ENCODE peak calls at places on chromosomes 3 and 15, in nine cellular contexts. One of them, this sample, is unnamed.

GRCh38 chr3:19645093-19645492 is 288.9 kb downstream of the EFHB start:
- DNase-seq in activated gamma-delta T cell treated with Interleukin-2 at 50 U/mL for 16 hours: no peak
- DNase-seq in NCI-H1694: no peak
- DNase-seq in C1 segment of cervical spinal cord: no peak
- DNase-seq in aorta: no peak
- DNase-seq in retina: no peak
- DNase-seq in NCI-H510A treated with DMSO at 0.1 percent for 48 hours: no peak
- DNase-seq in B cell: no peak
- DNase-seq in NCI-H524: peak
- DNase-seq in this sample: no peak

GRCh38 chr3:99895706-99896441 is 78.2 kb downstream of the CMSS1 start:
- DNase-seq in aorta: no peak
- DNase-seq in C1 segment of cervical spinal cord: no peak
- DNase-seq in NCI-H510A treated with DMSO at 0.1 percent for 48 hours: no peak
- DNase-seq in B cell: no peak
- DNase-seq in NCI-H1694: peak
- DNase-seq in NCI-H524: no peak
- DNase-seq in retina: no peak
- DNase-seq in activated gamma-delta T cell treated with Interleukin-2 at 50 U/mL for 16 hours: no peak
- DNase-seq in this sample: no peak

GRCh38 chr3:125278155-125278554 is 65.6 kb upstream of the SLC12A8 start:
- DNase-seq in NCI-H510A treated with DMSO at 0.1 percent for 48 hours: no peak
- DNase-seq in B cell: no peak
- DNase-seq in C1 segment of cervical spinal cord: no peak
- DNase-seq in aorta: no peak
- DNase-seq in activated gamma-delta T cell treated with Interleukin-2 at 50 U/mL for 16 hours: no peak
- DNase-seq in retina: no peak
- DNase-seq in NCI-H524: no peak
- DNase-seq in NCI-H1694: no peak
- DNase-seq in this sample: no peak

GRCh38 chr3:32140943-32141342 is 34.5 kb downstream of the GPD1L start:
- DNase-seq in activated gamma-delta T cell treated with Interleukin-2 at 50 U/mL for 16 hours: no peak
- DNase-seq in aorta: no peak
- DNase-seq in C1 segment of cervical spinal cord: no peak
- DNase-seq in B cell: no peak
- DNase-seq in retina: no peak
- DNase-seq in NCI-H524: no peak
- DNase-seq in NCI-H510A treated with DMSO at 0.1 percent for 48 hours: no peak
- DNase-seq in NCI-H1694: no peak
- DNase-seq in this sample: no peak

GRCh38 chr15:25176616-25176923 is 221.8 kb downstream of the SNRPN start:
- DNase-seq in NCI-H510A treated with DMSO at 0.1 percent for 48 hours: no peak
- DNase-seq in activated gamma-delta T cell treated with Interleukin-2 at 50 U/mL for 16 hours: no peak
- DNase-seq in NCI-H1694: no peak
- DNase-seq in retina: no peak
- DNase-seq in aorta: peak
- DNase-seq in NCI-H524: no peak
- DNase-seq in B cell: peak
- DNase-seq in C1 segment of cervical spinal cord: no peak
- DNase-seq in this sample: peak

GRCh38 chr15:91956026-91956723 is 102.7 kb downstream of the SLCO3A1 start:
- DNase-seq in C1 segment of cervical spinal cord: no peak
- DNase-seq in B cell: no peak
- DNase-seq in retina: no peak
- DNase-seq in NCI-H510A treated with DMSO at 0.1 percent for 48 hours: no peak
- DNase-seq in NCI-H1694: no peak
- DNase-seq in activated gamma-delta T cell treated with Interleukin-2 at 50 U/mL for 16 hours: no peak
- DNase-seq in NCI-H524: no peak
- DNase-seq in aorta: no peak
- DNase-seq in this sample: no peak

GRCh38 chr3:66822059-66823009 is 175.8 kb upstream of the KBTBD8 start:
- DNase-seq in aorta: peak
- DNase-seq in NCI-H510A treated with DMSO at 0.1 percent for 48 hours: peak
- DNase-seq in NCI-H524: peak
- DNase-seq in B cell: peak
- DNase-seq in retina: no peak
- DNase-seq in activated gamma-delta T cell treated with Interleukin-2 at 50 U/mL for 16 hours: peak
- DNase-seq in NCI-H1694: peak
- DNase-seq in C1 segment of cervical spinal cord: no peak
- DNase-seq in this sample: peak

GRCh38 chr15:99504071-99504822 is 61.5 kb upstream of the MEF2A start:
- DNase-seq in aorta: no peak
- DNase-seq in NCI-H510A treated with DMSO at 0.1 percent for 48 hours: no peak
- DNase-seq in B cell: peak
- DNase-seq in C1 segment of cervical spinal cord: no peak
- DNase-seq in retina: no peak
- DNase-seq in NCI-H524: no peak
- DNase-seq in NCI-H1694: no peak
- DNase-seq in activated gamma-delta T cell treated with Interleukin-2 at 50 U/mL for 16 hours: no peak
- DNase-seq in this sample: no peak

This sample was measured in stomach.